ENCODE peak calls at places on chromosomes 11 and 22, in ten cellular contexts. One of them, this sample, is unnamed.

GRCh38 chr11:28133146-28133545 is 25.0 kb downstream of the METTL15 start:
- DNase-seq in cardiac fibroblast: peak; percentile 44
- DNase-seq in Peyer's patch: no peak
- DNase-seq in heart left ventricle: no peak
- DNase-seq in BJ: no peak
- DNase-seq in fibroblast of mammary gland: peak; percentile 36
- DNase-seq in MM.1S: no peak
- DNase-seq in hepatocyte: no peak
- DNase-seq in IMR-90: peak; percentile 34
- DNase-seq in Caco-2: no peak
- DNase-seq in this sample: no peak

GRCh38 chr11:110148775-110149744 is 55.9 kb downstream of the ZC3H12C start:
- DNase-seq in cardiac fibroblast: peak; percentile 82
- DNase-seq in Peyer's patch: no peak
- DNase-seq in heart left ventricle: no peak
- DNase-seq in BJ: no peak
- DNase-seq in fibroblast of mammary gland: peak; percentile 90
- DNase-seq in MM.1S: no peak
- DNase-seq in hepatocyte: no peak
- DNase-seq in IMR-90: peak; percentile 92
- DNase-seq in Caco-2: no peak
- DNase-seq in this sample: peak; percentile 26

GRCh38 chr11:92045325-92045724 is 179.3 kb upstream of the FAT3 start:
- DNase-seq in cardiac fibroblast: no peak
- DNase-seq in Peyer's patch: no peak
- DNase-seq in heart left ventricle: no peak
- DNase-seq in BJ: no peak
- DNase-seq in fibroblast of mammary gland: no peak
- DNase-seq in MM.1S: no peak
- DNase-seq in hepatocyte: no peak
- DNase-seq in IMR-90: no peak
- DNase-seq in Caco-2: no peak
- DNase-seq in this sample: no peak

GRCh38 chr22:26194877-26195276 is 25.6 kb downstream of the SEZ6L start:
- DNase-seq in cardiac fibroblast: no peak
- DNase-seq in Peyer's patch: no peak
- DNase-seq in heart left ventricle: no peak
- DNase-seq in BJ: no peak
- DNase-seq in fibroblast of mammary gland: no peak
- DNase-seq in MM.1S: no peak
- DNase-seq in hepatocyte: no peak
- DNase-seq in IMR-90: no peak
- DNase-seq in Caco-2: no peak
- DNase-seq in this sample: no peak

GRCh38 chr11:57162179-57162898 is 19.4 kb upstream of the LRRC55 start:
- DNase-seq in cardiac fibroblast: peak; percentile 4
- DNase-seq in Peyer's patch: no peak
- DNase-seq in heart left ventricle: no peak
- DNase-seq in BJ: no peak
- DNase-seq in fibroblast of mammary gland: no peak
- DNase-seq in MM.1S: no peak
- DNase-seq in hepatocyte: no peak
- DNase-seq in IMR-90: no peak
- DNase-seq in Caco-2: no peak
- DNase-seq in this sample: no peak

GRCh38 chr11:116189378-116190170 is 583.2 kb downstream of the BUD13 start:
- DNase-seq in cardiac fibroblast: no peak
- DNase-seq in Peyer's patch: no peak
- DNase-seq in heart left ventricle: no peak
- DNase-seq in BJ: no peak
- DNase-seq in fibroblast of mammary gland: no peak
- DNase-seq in MM.1S: no peak
- DNase-seq in hepatocyte: no peak
- DNase-seq in IMR-90: no peak
- DNase-seq in Caco-2: no peak
- DNase-seq in this sample: no peak

GRCh38 chr11:128399186-128399585 is 188.2 kb downstream of the ETS1 start:
- DNase-seq in cardiac fibroblast: peak; percentile 56
- DNase-seq in Peyer's patch: no peak
- DNase-seq in heart left ventricle: no peak
- DNase-seq in BJ: peak; percentile 64
- DNase-seq in fibroblast of mammary gland: peak; percentile 77
- DNase-seq in MM.1S: no peak
- DNase-seq in hepatocyte: peak; percentile 32
- DNase-seq in IMR-90: peak; percentile 87
- DNase-seq in Caco-2: no peak
- DNase-seq in this sample: no peak

GRCh38 chr11:122155001-122155400 is 39.0 kb upstream of the BLID start:
- DNase-seq in cardiac fibroblast: no peak
- DNase-seq in Peyer's patch: no peak
- DNase-seq in heart left ventricle: no peak
- DNase-seq in BJ: no peak
- DNase-seq in fibroblast of mammary gland: no peak
- DNase-seq in MM.1S: no peak
- DNase-seq in hepatocyte: no peak
- DNase-seq in IMR-90: no peak
- DNase-seq in Caco-2: no peak
- DNase-seq in this sample: no peak

GRCh38 chr22:24688294-24688693 is 85.3 kb downstream of the GGT1 start:
- DNase-seq in cardiac fibroblast: no peak
- DNase-seq in Peyer's patch: no peak
- DNase-seq in heart left ventricle: no peak
- DNase-seq in BJ: no peak
- DNase-seq in fibroblast of mammary gland: no peak
- DNase-seq in MM.1S: no peak
- DNase-seq in hepatocyte: no peak
- DNase-seq in IMR-90: no peak
- DNase-seq in Caco-2: no peak
- DNase-seq in this sample: no peak

GRCh38 chr11:117734596-117734995 is 62.4 kb downstream of the DSCAML1 start:
- DNase-seq in cardiac fibroblast: no peak
- DNase-seq in Peyer's patch: no peak
- DNase-seq in heart left ventricle: no peak
- DNase-seq in BJ: no peak
- DNase-seq in fibroblast of mammary gland: no peak
- DNase-seq in MM.1S: no peak
- DNase-seq in hepatocyte: no peak
- DNase-seq in IMR-90: no peak
- DNase-seq in Caco-2: no peak
- DNase-seq in this sample: no peak

GRCh38 chr22:41782751-41783150 is 17.7 kb upstream of the CCDC134 start:
- DNase-seq in cardiac fibroblast: no peak
- DNase-seq in Peyer's patch: no peak
- DNase-seq in heart left ventricle: no peak
- DNase-seq in BJ: no peak
- DNase-seq in fibroblast of mammary gland: no peak
- DNase-seq in MM.1S: no peak
- DNase-seq in hepatocyte: no peak
- DNase-seq in IMR-90: no peak
- DNase-seq in Caco-2: no peak
- DNase-seq in this sample: no peak

GRCh38 chr22:41780714-41781507 is 19.6 kb upstream of the CCDC134 start:
- DNase-seq in cardiac fibroblast: peak; percentile 81
- DNase-seq in Peyer's patch: peak; percentile 96
- DNase-seq in heart left ventricle: peak; percentile 53
- DNase-seq in BJ: no peak
- DNase-seq in fibroblast of mammary gland: peak; percentile 33
- DNase-seq in MM.1S: peak; percentile 87
- DNase-seq in hepatocyte: peak; percentile 34
- DNase-seq in IMR-90: peak; percentile 63
- DNase-seq in Caco-2: peak; percentile 41
- DNase-seq in this sample: no peak

GRCh38 chr22:41779889-41780505 is 20.5 kb upstream of the CCDC134 start:
- DNase-seq in cardiac fibroblast: no peak
- DNase-seq in Peyer's patch: no peak
- DNase-seq in heart left ventricle: no peak
- DNase-seq in BJ: no peak
- DNase-seq in fibroblast of mammary gland: no peak
- DNase-seq in MM.1S: no peak
- DNase-seq in hepatocyte: no peak
- DNase-seq in IMR-90: no peak
- DNase-seq in Caco-2: no peak
- DNase-seq in this sample: no peak

GRCh38 chr22:41781508-41781906 is 19.0 kb upstream of the CCDC134 start:
- DNase-seq in cardiac fibroblast: no peak
- DNase-seq in Peyer's patch: no peak
- DNase-seq in heart left ventricle: no peak
- DNase-seq in BJ: no peak
- DNase-seq in fibroblast of mammary gland: no peak
- DNase-seq in MM.1S: no peak
- DNase-seq in hepatocyte: no peak
- DNase-seq in IMR-90: no peak
- DNase-seq in Caco-2: no peak
- DNase-seq in this sample: no peak

DNA sequence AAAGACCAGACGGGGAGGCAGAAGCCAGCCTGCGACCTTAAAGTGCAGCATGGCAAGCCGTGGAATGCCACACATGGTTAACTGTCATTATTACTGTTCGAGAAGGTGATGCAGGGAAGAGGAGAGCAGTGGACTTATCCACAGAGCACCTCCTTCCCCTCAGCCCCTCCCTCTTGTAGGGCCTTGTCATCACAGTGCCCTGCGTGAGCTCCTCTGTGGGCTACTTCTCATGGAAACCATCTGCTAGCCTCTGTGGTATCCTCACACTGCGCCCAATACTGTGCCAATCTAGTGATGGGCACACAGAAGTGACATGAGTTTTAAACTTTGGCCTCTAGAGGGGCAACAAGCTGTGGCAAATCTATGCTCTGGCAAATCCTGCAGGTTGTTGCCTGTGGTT is 18.2 kb upstream of the CCDC134 start:
- DNase-seq in cardiac fibroblast: no peak
- DNase-seq in Peyer's patch: no peak
- DNase-seq in heart left ventricle: no peak
- DNase-seq in BJ: no peak
- DNase-seq in fibroblast of mammary gland: no peak
- DNase-seq in MM.1S: no peak
- DNase-seq in hepatocyte: no peak
- DNase-seq in IMR-90: no peak
- DNase-seq in Caco-2: no peak
- DNase-seq in this sample: no peak
- H3K4me3 ChIP-seq in cardiac fibroblast: no peak overlapping the region
- H3K4me3 ChIP-seq in Peyer's patch: peak overlapping the region; percentile 1
- H3K4me3 ChIP-seq in heart left ventricle: no peak overlapping the region
- H3K4me3 ChIP-seq in BJ: no peak overlapping the region
- H3K4me3 ChIP-seq in fibroblast of mammary gland: no peak overlapping the region
- H3K4me3 ChIP-seq in MM.1S: no peak overlapping the region
- H3K4me3 ChIP-seq in hepatocyte: no peak overlapping the region
- H3K4me3 ChIP-seq in IMR-90: no peak overlapping the region
- H3K4me3 ChIP-seq in Caco-2: no peak overlapping the region
- H3K4me3 ChIP-seq in this sample: no peak overlapping the region

GRCh38 chr11:105315287-105315686 is 175.7 kb upstream of the CARD18 start:
- DNase-seq in cardiac fibroblast: no peak
- DNase-seq in Peyer's patch: no peak
- DNase-seq in heart left ventricle: no peak
- DNase-seq in BJ: no peak
- DNase-seq in fibroblast of mammary gland: no peak
- DNase-seq in MM.1S: no peak
- DNase-seq in hepatocyte: no peak
- DNase-seq in IMR-90: no peak
- DNase-seq in Caco-2: no peak
- DNase-seq in this sample: no peak
- TF ChIP-seq CTCF in cardiac fibroblast: no peak
- TF ChIP-seq CTCF in Peyer's patch: no peak
- TF ChIP-seq CTCF in heart left ventricle: no peak
- TF ChIP-seq CTCF in BJ: no peak
- TF ChIP-seq CTCF in fibroblast of mammary gland: no peak
- TF ChIP-seq CTCF in MM.1S: no peak
- TF ChIP-seq CTCF in hepatocyte: no peak
- TF ChIP-seq CTCF in IMR-90: no peak
- TF ChIP-seq CTCF in Caco-2: peak; percentile 58
- TF ChIP-seq CTCF in this sample: no peak

DNA sequence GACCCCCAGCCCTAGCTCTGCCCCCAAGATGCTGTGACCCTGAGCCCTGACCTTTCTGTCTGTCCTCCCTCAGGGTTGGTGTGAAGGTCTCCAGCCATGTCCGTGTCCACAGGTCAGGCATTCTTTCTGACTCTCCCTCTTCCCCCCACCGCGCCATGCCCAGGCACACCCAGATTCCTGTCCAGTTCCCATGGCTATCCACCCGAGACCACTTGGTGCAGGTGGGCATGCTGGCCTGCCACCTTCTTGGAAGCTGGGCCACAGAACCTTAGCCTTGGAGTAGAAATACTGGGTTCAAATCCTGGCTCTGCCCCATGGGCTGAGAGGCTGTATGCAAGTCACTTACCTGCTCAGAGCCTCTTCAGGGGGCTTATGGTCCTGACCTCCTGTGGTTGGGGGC is 2.3 kb upstream of the PLCB3 start:
- DNase-seq in cardiac fibroblast: no peak
- DNase-seq in Peyer's patch: no peak
- DNase-seq in heart left ventricle: no peak
- DNase-seq in BJ: no peak
- DNase-seq in fibroblast of mammary gland: no peak
- DNase-seq in MM.1S: no peak
- DNase-seq in hepatocyte: no peak
- DNase-seq in IMR-90: no peak
- DNase-seq in Caco-2: no peak
- DNase-seq in this sample: no peak
- H3K4me3 ChIP-seq in cardiac fibroblast: no peak overlapping the region
- H3K4me3 ChIP-seq in Peyer's patch: no peak overlapping the region
- H3K4me3 ChIP-seq in heart left ventricle: no peak overlapping the region
- H3K4me3 ChIP-seq in BJ: no peak overlapping the region
- H3K4me3 ChIP-seq in fibroblast of mammary gland: no peak overlapping the region
- H3K4me3 ChIP-seq in MM.1S: no peak overlapping the region
- H3K4me3 ChIP-seq in hepatocyte: no peak overlapping the region
- H3K4me3 ChIP-seq in IMR-90: no peak overlapping the region
- H3K4me3 ChIP-seq in Caco-2: no peak overlapping the region
- H3K4me3 ChIP-seq in this sample: no peak overlapping the region

GRCh38 chr22:23192133-23192532 is 11.8 kb downstream of the BCR start:
- DNase-seq in cardiac fibroblast: no peak
- DNase-seq in Peyer's patch: no peak
- DNase-seq in heart left ventricle: no peak
- DNase-seq in BJ: no peak
- DNase-seq in fibroblast of mammary gland: no peak
- DNase-seq in MM.1S: no peak
- DNase-seq in hepatocyte: no peak
- DNase-seq in IMR-90: no peak
- DNase-seq in Caco-2: no peak
- DNase-seq in this sample: no peak

GRCh38 chr22:23190526-23190925 is 10.2 kb downstream of the BCR start:
- DNase-seq in cardiac fibroblast: no peak
- DNase-seq in Peyer's patch: no peak
- DNase-seq in heart left ventricle: no peak
- DNase-seq in BJ: no peak
- DNase-seq in fibroblast of mammary gland: no peak
- DNase-seq in MM.1S: no peak
- DNase-seq in hepatocyte: no peak
- DNase-seq in IMR-90: no peak
- DNase-seq in Caco-2: no peak
- DNase-seq in this sample: no peak

GRCh38 chr22:23193420-23193819 is 13.1 kb downstream of the BCR start:
- DNase-seq in cardiac fibroblast: no peak
- DNase-seq in Peyer's patch: no peak
- DNase-seq in heart left ventricle: no peak
- DNase-seq in BJ: no peak
- DNase-seq in fibroblast of mammary gland: no peak
- DNase-seq in MM.1S: no peak
- DNase-seq in hepatocyte: no peak
- DNase-seq in IMR-90: no peak
- DNase-seq in Caco-2: no peak
- DNase-seq in this sample: no peak

GRCh38 chr22:23193882-23194281 is 13.6 kb downstream of the BCR start:
- DNase-seq in cardiac fibroblast: no peak
- DNase-seq in Peyer's patch: no peak
- DNase-seq in heart left ventricle: no peak
- DNase-seq in BJ: no peak
- DNase-seq in fibroblast of mammary gland: peak; percentile 42
- DNase-seq in MM.1S: no peak
- DNase-seq in hepatocyte: no peak
- DNase-seq in IMR-90: peak; percentile 27
- DNase-seq in Caco-2: no peak
- DNase-seq in this sample: no peak

GRCh38 chr22:23192558-23192957 is 12.2 kb downstream of the BCR start:
- DNase-seq in cardiac fibroblast: no peak
- DNase-seq in Peyer's patch: no peak
- DNase-seq in heart left ventricle: no peak
- DNase-seq in BJ: no peak
- DNase-seq in fibroblast of mammary gland: no peak
- DNase-seq in MM.1S: no peak
- DNase-seq in hepatocyte: no peak
- DNase-seq in IMR-90: no peak
- DNase-seq in Caco-2: no peak
- DNase-seq in this sample: no peak
- TF ChIP-seq CTCF in cardiac fibroblast: no peak
- TF ChIP-seq CTCF in Peyer's patch: no peak
- TF ChIP-seq CTCF in heart left ventricle: no peak
- TF ChIP-seq CTCF in BJ: no peak
- TF ChIP-seq CTCF in fibroblast of mammary gland: no peak
- TF ChIP-seq CTCF in MM.1S: no peak
- TF ChIP-seq CTCF in hepatocyte: no peak
- TF ChIP-seq CTCF in IMR-90: no peak
- TF ChIP-seq CTCF in Caco-2: no peak
- TF ChIP-seq CTCF in this sample: no peak

This sample was measured in kidney epithelial cell.